ENCODE peak calls at places on chromosomes 4 and X, in four cellular contexts. C, X, U and I are unnamed samples.

GRCh38 chrX:9272166-9272565 is 192.7 kb upstream of the TBL1X start:
- DNase-seq in C (no peak), X (no peak), U (no peak), I (no peak)

GRCh38 chr4:2537011-2537830 is 774 bp downstream of the FAM193A start:
- DNase-seq in C (peak; percentile 24), X (peak; percentile 72), U (peak; percentile 61), I (peak; percentile 53)

GRCh38 chrX:30654989-30655607 is 1.9 kb downstream of the GK start:
- DNase-seq in C (peak; percentile 64), X (no peak), U (no peak), I (no peak)

GRCh38 chrX:31603411-31604120 is 531.7 kb upstream of the FTHL17 start:
- DNase-seq in C (peak; percentile 43), X (no peak), U (no peak), I (no peak)

GRCh38 chr4:26459756-26460530 is 30.3 kb downstream of the CCKAR start:
- DNase-seq in C (peak; percentile 90), X (no peak), U (no peak), I (no peak)

GRCh38 chrX:55489315-55490009 is at the start of gene USP51:
- DNase-seq in C (peak; percentile 51), X (peak; percentile 57), U (peak; percentile 83), I (peak; percentile 77)

GRCh38 chr4:25417014-25417413 is 40.0 kb downstream of the ANAPC4 start:
- DNase-seq in C (no peak), X (no peak), U (no peak), I (no peak)

GRCh38 chrX:136910565-136911040 is 30.1 kb upstream of the RBMX start:
- DNase-seq in C (peak; percentile 42), X (no peak), U (no peak), I (no peak)

GRCh38 chr4:87633239-87633638 is 16.8 kb upstream of the DMP1 start:
- DNase-seq in C (peak; percentile 3), X (no peak), U (no peak), I (no peak)

GRCh38 chrX:56733459-56734046 is 4.5 kb downstream of the NBDY start:
- DNase-seq in C (peak; percentile 47), X (peak; percentile 44), U (peak; percentile 34), I (no peak)

GRCh38 chr4:37864786-37865185 is 26.1 kb upstream of the TBC1D1 start:
- DNase-seq in C (no peak), X (no peak), U (no peak), I (no peak)

GRCh38 chr4:848307-848691 is 22.4 kb upstream of the CPLX1 start:
- DNase-seq in C (no peak), X (no peak), U (no peak), I (no peak)

GRCh38 chrX:102129473-102129872 is 4.0 kb downstream of the TCEAL2 start:
- DNase-seq in C (peak; percentile 4), X (no peak), U (no peak), I (no peak)

GRCh38 chr4:130849985-130850632 is 1754.2 kb downstream of the C4orf33 start:
- DNase-seq in C (no peak), X (no peak), U (no peak), I (no peak)
- H4K5ac ChIP-seq in C (no peak overlapping the region), X (no peak overlapping the region), U (no peak overlapping the region), I (no peak overlapping the region)

DNA sequence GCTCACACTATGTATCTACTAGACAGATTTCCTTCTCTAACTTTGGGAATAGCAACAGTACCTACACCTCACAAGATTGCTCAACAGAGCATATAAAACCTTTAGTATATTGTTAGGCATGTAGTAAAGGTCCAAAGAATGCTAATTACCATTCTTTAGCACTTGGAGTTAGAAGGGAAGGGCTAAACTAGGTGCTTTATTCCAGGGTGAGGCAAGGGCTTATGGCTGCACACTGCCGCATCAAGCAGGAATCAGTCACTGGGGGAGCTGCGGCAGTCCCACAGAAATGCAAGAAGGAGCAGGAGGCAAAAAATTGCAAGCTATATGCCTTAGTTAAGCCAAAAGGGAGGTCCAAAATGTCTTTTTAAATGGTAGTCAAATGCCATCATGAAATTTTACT is 162.7 kb downstream of the PPP3CA start:
- DNase-seq in C (no peak), X (no peak), U (no peak), I (no peak)
- H4K5ac ChIP-seq in C (no peak overlapping the region), X (no peak overlapping the region), U (no peak overlapping the region), I (no peak overlapping the region)

GRCh38 chr4:122988696-122989095 is 66.3 kb upstream of the NUDT6 start:
- DNase-seq in C (no peak), X (no peak), U (no peak), I (no peak)
- H4K5ac ChIP-seq in C (no peak overlapping the region), X (no peak overlapping the region), U (no peak overlapping the region), I (no peak overlapping the region)

DNA sequence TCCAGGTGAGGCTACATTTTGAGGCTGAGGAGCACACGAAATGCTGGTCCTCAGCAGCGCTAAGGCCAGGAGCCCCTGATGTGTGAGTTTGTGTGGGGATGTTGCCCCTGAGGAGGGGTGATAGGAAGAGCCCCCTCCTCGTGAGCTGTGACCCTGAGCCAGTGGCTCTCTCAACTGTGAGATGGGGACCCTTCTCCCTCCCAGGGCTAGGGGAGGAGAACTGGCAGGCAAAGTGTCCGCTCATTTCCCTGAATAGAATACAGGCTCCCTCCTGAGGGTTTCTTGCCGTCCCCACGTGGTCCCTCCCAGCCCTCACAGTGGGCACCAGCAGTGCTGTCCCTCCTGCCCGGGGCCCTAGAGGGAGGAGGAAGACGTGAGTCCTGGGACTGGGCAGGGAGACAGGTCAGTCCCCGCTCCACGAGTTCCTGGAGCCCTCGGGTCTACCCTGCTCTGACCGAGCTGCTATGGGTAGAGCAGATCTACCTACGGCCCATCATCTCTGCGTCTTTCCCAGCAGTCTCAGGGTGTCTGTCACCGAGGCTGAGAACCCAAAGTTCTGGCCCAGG is 21.0 kb upstream of the TBC1D14 start:
- DNase-seq in C (no peak), X (no peak), U (no peak), I (no peak)
- H4K5ac ChIP-seq in C (no peak overlapping the region), X (no peak overlapping the region), U (no peak overlapping the region), I (no peak overlapping the region)

GRCh38 chrX:7219153-7219705 is 71.3 kb upstream of the PUDP start:
- DNase-seq in C (no peak), X (no peak), U (no peak), I (no peak)

GRCh38 chrX:7215842-7216241 is 67.9 kb upstream of the PUDP start:
- DNase-seq in C (peak; percentile 13), X (no peak), U (peak; percentile 0), I (no peak)

GRCh38 chrX:7214251-7214650 is 66.3 kb upstream of the PUDP start:
- DNase-seq in C (no peak), X (no peak), U (no peak), I (no peak)

GRCh38 chrX:7216981-7217587 is 69.1 kb upstream of the PUDP start:
- DNase-seq in C (no peak), X (no peak), U (no peak), I (no peak)

GRCh38 chrX:7218321-7219152 is 70.6 kb upstream of the PUDP start:
- DNase-seq in C (no peak), X (no peak), U (peak; percentile 32), I (no peak)
- H4K5ac ChIP-seq in C (no peak overlapping the region), X (no peak overlapping the region), U (no peak overlapping the region), I (no peak overlapping the region)

GRCh38 chrX:46882266-46882665 is 30.0 kb upstream of the JADE3 start:
- DNase-seq in C (no peak), X (no peak), U (peak; percentile 45), I (peak; percentile 43)

DNA sequence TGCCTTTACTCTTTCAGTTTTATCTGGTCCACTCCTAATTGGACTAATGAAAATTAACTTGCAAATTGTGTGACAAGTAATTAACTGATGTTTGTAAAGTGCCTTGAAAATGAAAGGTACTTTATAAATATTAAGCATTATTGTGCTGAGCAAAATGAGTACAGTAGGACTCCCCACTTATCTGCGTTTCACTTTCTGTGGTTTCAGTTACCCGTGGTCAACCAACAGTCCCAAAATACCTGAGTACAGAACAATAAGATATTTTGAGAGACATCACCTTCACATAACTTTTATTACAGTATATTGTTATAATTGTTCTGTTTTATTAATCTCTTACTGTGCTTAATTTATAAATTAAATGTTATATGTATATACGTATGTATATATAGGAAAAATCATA is 27.4 kb upstream of the JADE3 start:
- DNase-seq in C (no peak), X (no peak), U (no peak), I (no peak)
- H4K5ac ChIP-seq in C (no peak overlapping the region), X (no peak overlapping the region), U (no peak overlapping the region), I (no peak overlapping the region)

DNA sequence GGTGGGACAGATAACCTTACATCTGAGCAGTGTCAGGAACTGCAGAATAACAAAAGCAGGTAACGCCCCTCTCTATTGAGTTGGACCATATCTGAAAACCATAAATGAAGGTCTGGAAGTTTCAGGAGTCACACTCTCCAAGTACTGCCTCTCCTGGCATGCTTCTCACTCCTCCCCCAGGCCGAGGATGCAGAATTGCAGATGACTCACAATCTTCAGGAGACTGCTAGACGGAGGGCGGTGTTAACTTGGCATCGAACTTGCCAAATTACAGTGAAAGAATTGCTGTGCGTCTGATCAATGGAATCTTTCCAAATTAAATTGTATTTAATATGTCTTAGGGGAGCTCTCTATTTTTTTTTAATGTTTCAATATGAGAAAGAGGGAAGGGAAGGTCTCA is 67.1 kb upstream of the TRIM2 start:
- DNase-seq in C (peak; percentile 83), X (no peak), U (peak; percentile 51), I (no peak)
- H4K5ac ChIP-seq in C (no peak overlapping the region), X (no peak overlapping the region), U (no peak overlapping the region), I (no peak overlapping the region)

GRCh38 chrX:11784543-11784942 is 26.5 kb downstream of the MSL3 start:
- DNase-seq in C (no peak), X (no peak), U (no peak), I (no peak)

GRCh38 chrX:11786862-11787261 is 28.8 kb downstream of the MSL3 start:
- DNase-seq in C (peak; percentile 4), X (no peak), U (no peak), I (no peak)

GRCh38 chrX:11787564-11787963 is 29.5 kb downstream of the MSL3 start:
- DNase-seq in C (peak; percentile 33), X (peak; percentile 80), U (peak; percentile 93), I (peak; percentile 92)

GRCh38 chrX:11781133-11781532 is 23.1 kb downstream of the MSL3 start:
- DNase-seq in C (no peak), X (no peak), U (no peak), I (no peak)

GRCh38 chrX:11781734-11782370 is 23.8 kb downstream of the MSL3 start:
- DNase-seq in C (no peak), X (no peak), U (peak; percentile 2), I (no peak)
- H4K5ac ChIP-seq in C (no peak overlapping the region), X (no peak overlapping the region), U (no peak overlapping the region), I (no peak overlapping the region)

DNA sequence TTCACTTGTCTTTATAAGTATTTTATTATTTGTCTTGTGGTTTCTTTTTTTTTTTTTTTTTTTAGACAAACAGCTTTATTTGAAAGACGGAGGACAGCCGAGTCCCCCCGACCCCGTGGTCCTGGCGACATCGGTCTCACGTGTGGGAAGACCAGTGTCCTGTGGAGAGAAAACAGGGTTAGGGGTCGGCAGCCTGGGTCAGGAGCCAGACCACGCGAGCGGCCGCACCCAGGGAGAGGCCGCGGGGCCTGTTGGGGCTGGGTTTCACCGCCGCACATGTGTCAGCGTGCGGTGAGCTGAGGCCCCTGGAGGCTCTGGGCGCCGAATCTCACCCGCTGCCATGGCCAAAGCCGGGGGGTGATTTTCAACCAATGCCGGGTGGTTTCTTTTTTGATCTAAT is 17.8 kb upstream of the RAB33B start:
- DNase-seq in C (no peak), X (no peak), U (no peak), I (no peak)
- H4K5ac ChIP-seq in C (no peak overlapping the region), X (no peak overlapping the region), U (no peak overlapping the region), I (no peak overlapping the region)